ENCODE peak calls at places on chromosomes 3 and 15, in nine cellular contexts. U is lower lobe of right lung, R is AG04450, H is neuronal stem cell, M is mesendoderm, F is gastrocnemius medialis, I is mammary epithelial cell, P is psoas muscle, X is breast epithelium. E is an unnamed sample.

GRCh38 chr3:128369881-128370642 is 96.6 kb downstream of the DNAJB8 start:
- DNase-seq in U (peak; percentile 25), R (no peak), H (no peak), M (peak; percentile 13), F (no peak), I (no peak), P (no peak), X (no peak), E (no peak)

GRCh38 chr3:8301977-8302589 is 199.5 kb upstream of the LMCD1 start:
- DNase-seq in U (no peak), R (peak; percentile 20), H (peak; percentile 32), M (peak; percentile 75), F (no peak), I (peak; percentile 30), P (no peak), X (no peak), E (no peak)

GRCh38 chr15:97177135-97177704 is 783.3 kb upstream of the ARRDC4 start:
- DNase-seq in U (no peak), R (no peak), H (no peak), M (peak; percentile 81), F (no peak), I (no peak), P (no peak), X (no peak), E (no peak)

GRCh38 chr3:105598047-105598796 is 231.5 kb downstream of the ALCAM start:
- DNase-seq in U (no peak), R (peak; percentile 87), H (no peak), M (peak; percentile 75), F (no peak), I (peak; percentile 90), P (no peak), X (no peak), E (no peak)

GRCh38 chr3:197376020-197376419 is 77.6 kb upstream of the DLG1 start:
- DNase-seq in U (no peak), R (no peak), H (no peak), M (no peak), F (no peak), I (peak; percentile 95), P (no peak), X (peak; percentile 45), E (no peak)

GRCh38 chr3:126678691-126679317 is 23.9 kb upstream of the TXNRD3 start:
- DNase-seq in U (no peak), R (no peak), H (no peak), M (no peak), F (no peak), I (no peak), P (no peak), X (peak; percentile 14), E (no peak)

GRCh38 chr3:87269723-87270122 is 6.7 kb downstream of the POU1F1 start:
- DNase-seq in U (no peak), R (no peak), H (no peak), M (no peak), F (no peak), I (no peak), P (no peak), X (no peak), E (no peak)

GRCh38 chr3:52682016-52682415 is 3.7 kb downstream of the PBRM1 start:
- DNase-seq in U (no peak), R (no peak), H (no peak), M (peak; percentile 72), F (no peak), I (peak; percentile 69), P (no peak), X (no peak), E (peak; percentile 18)

GRCh38 chr3:171284308-171285075 is 175.7 kb downstream of the TNIK start:
- DNase-seq in U (no peak), R (peak; percentile 89), H (no peak), M (peak; percentile 85), F (peak; percentile 80), I (peak; percentile 92), P (no peak), X (no peak), E (no peak)

GRCh38 chr3:142022381-142022780 is 127.0 kb downstream of the TFDP2 start:
- DNase-seq in U (no peak), R (no peak), H (no peak), M (peak; percentile 52), F (no peak), I (no peak), P (no peak), X (no peak), E (no peak)

GRCh38 chr3:133887075-133887950 is 8.4 kb downstream of the RAB6B start:
- DNase-seq in U (peak; percentile 25), R (no peak), H (no peak), M (peak; percentile 34), F (no peak), I (no peak), P (no peak), X (no peak), E (no peak)

GRCh38 chr15:67805008-67805681 is 20.2 kb upstream of the SKOR1 start:
- DNase-seq in U (no peak), R (no peak), H (no peak), M (no peak), F (no peak), I (no peak), P (no peak), X (no peak), E (no peak)

GRCh38 chr15:61483599-61483998 is 254.5 kb upstream of the RORA start:
- DNase-seq in U (no peak), R (no peak), H (no peak), M (no peak), F (no peak), I (no peak), P (no peak), X (no peak), E (no peak)

GRCh38 chr3:111999924-112000835 is 1.5 kb downstream of the TAGLN3 start:
- DNase-seq in U (no peak), R (no peak), H (no peak), M (no peak), F (no peak), I (no peak), P (no peak), X (no peak), E (peak; percentile 51)

GRCh38 chr3:15295506-15295905 is 36.9 kb downstream of the SH3BP5 start:
- DNase-seq in U (no peak), R (no peak), H (no peak), M (no peak), F (no peak), I (no peak), P (no peak), X (no peak), E (no peak)

GRCh38 chr3:129425213-129425612 is 3.2 kb downstream of the EFCAB12 start:
- DNase-seq in U (no peak), R (no peak), H (no peak), M (no peak), F (no peak), I (no peak), P (no peak), X (no peak), E (no peak)

GRCh38 chr3:129424185-129424841 is 4.1 kb downstream of the EFCAB12 start:
- DNase-seq in U (no peak), R (no peak), H (no peak), M (peak; percentile 59), F (no peak), I (peak; percentile 94), P (no peak), X (no peak), E (no peak)

GRCh38 chr3:129421236-129421883 is 7.1 kb downstream of the EFCAB12 start:
- DNase-seq in U (no peak), R (no peak), H (no peak), M (no peak), F (no peak), I (no peak), P (no peak), X (no peak), E (no peak)

GRCh38 chr3:129421988-129422745 is 6.3 kb downstream of the EFCAB12 start:
- DNase-seq in U (no peak), R (no peak), H (no peak), M (peak; percentile 40), F (no peak), I (no peak), P (no peak), X (no peak), E (no peak)

GRCh38 chr3:129422897-129423296 is 5.5 kb downstream of the EFCAB12 start:
- DNase-seq in U (no peak), R (no peak), H (no peak), M (no peak), F (no peak), I (no peak), P (no peak), X (no peak), E (no peak)
- H3K27ac ChIP-seq in U (no peak overlapping the region), R (no peak overlapping the region), H (no peak overlapping the region), M (no peak overlapping the region), F (no peak overlapping the region), I (no peak overlapping the region), P (no peak overlapping the region), X (no peak overlapping the region), E (no peak overlapping the region)

GRCh38 chr3:46883252-46884185 is 6.0 kb downstream of the PTH1R start:
- DNase-seq in U (no peak), R (no peak), H (no peak), M (peak; percentile 58), F (no peak), I (no peak), P (no peak), X (no peak), E (no peak)
- H3K27ac ChIP-seq in U (peak overlapping the region; percentile 74), R (no peak overlapping the region), H (no peak overlapping the region), M (no peak overlapping the region), F (peak overlapping the region; percentile 73), I (no peak overlapping the region), P (no peak overlapping the region), X (peak overlapping the region; percentile 44), E (no peak overlapping the region)

GRCh38 chr3:48693826-48694225 is 8.1 kb upstream of the NCKIPSD start:
- DNase-seq in U (no peak), R (no peak), H (no peak), M (no peak), F (no peak), I (no peak), P (no peak), X (no peak), E (no peak)

GRCh38 chr3:48694610-48695051 is 8.9 kb upstream of the NCKIPSD start:
- DNase-seq in U (peak; percentile 69), R (peak; percentile 51), H (peak; percentile 21), M (peak; percentile 67), F (peak; percentile 66), I (peak; percentile 85), P (peak; percentile 89), X (peak; percentile 76), E (peak; percentile 72)

GRCh38 chr3:48692551-48692950 is 6.8 kb upstream of the NCKIPSD start:
- DNase-seq in U (no peak), R (no peak), H (no peak), M (no peak), F (no peak), I (peak; percentile 42), P (no peak), X (no peak), E (no peak)

GRCh38 chr3:48696156-48696555 is 10.4 kb upstream of the NCKIPSD start:
- DNase-seq in U (no peak), R (no peak), H (no peak), M (no peak), F (no peak), I (no peak), P (no peak), X (no peak), E (no peak)

GRCh38 chr3:48695113-48695753 is 9.5 kb upstream of the NCKIPSD start:
- DNase-seq in U (no peak), R (no peak), H (peak; percentile 59), M (peak; percentile 89), F (peak; percentile 54), I (peak; percentile 70), P (peak; percentile 82), X (peak; percentile 77), E (no peak)
- H3K27ac ChIP-seq in U (peak overlapping the region; percentile 79), R (peak overlapping the region; percentile 70), H (peak overlapping the region; percentile 91), M (peak overlapping the region; percentile 45), F (peak overlapping the region; percentile 69), I (peak overlapping the region; percentile 81), P (peak overlapping the region; percentile 6), X (peak overlapping the region; percentile 92), E (peak overlapping the region; percentile 97)

GRCh38 chr15:85690546-85691226 is 104.0 kb downstream of the KLHL25 start:
- DNase-seq in U (no peak), R (no peak), H (no peak), M (no peak), F (no peak), I (no peak), P (no peak), X (no peak), E (no peak)
- H3K27ac ChIP-seq in U (peak overlapping the region; percentile 75), R (no peak overlapping the region), H (no peak overlapping the region), M (no peak overlapping the region), F (no peak overlapping the region), I (no peak overlapping the region), P (peak overlapping the region; percentile 40), X (peak overlapping the region; percentile 13), E (no peak overlapping the region)